ENCODE peak calls at places on chromosomes 13 and 19, in four cellular contexts. One of them, this sample, is unnamed.

GRCh38 chr13:101382086-101382485 is 34.2 kb downstream of the NALCN start:
- DNase-seq in MCF 10A: no peak
- DNase-seq in lower leg skin: no peak
- DNase-seq in progenitor cell of endocrine pancreas: no peak
- DNase-seq in this sample: no peak

GRCh38 chr13:73913043-73913740 is 221.0 kb downstream of the KLF12 start:
- DNase-seq in MCF 10A: peak; percentile 13
- DNase-seq in progenitor cell of endocrine pancreas: no peak
- DNase-seq in lower leg skin: no peak
- DNase-seq in this sample: no peak

GRCh38 chr19:39599116-39599515 is 3.2 kb upstream of the LGALS13 start:
- DNase-seq in progenitor cell of endocrine pancreas: peak; percentile 42
- DNase-seq in MCF 10A: peak; percentile 58
- DNase-seq in lower leg skin: no peak
- DNase-seq in this sample: no peak

GRCh38 chr19:6062961-6063575 is 47.2 kb downstream of the RFX2 start:
- DNase-seq in lower leg skin: no peak
- DNase-seq in progenitor cell of endocrine pancreas: no peak
- DNase-seq in MCF 10A: no peak
- DNase-seq in this sample: no peak

GRCh38 chr13:102484329-102484728 is 82.5 kb upstream of the FGF14 start:
- DNase-seq in progenitor cell of endocrine pancreas: no peak
- DNase-seq in lower leg skin: no peak
- DNase-seq in MCF 10A: peak; percentile 38
- DNase-seq in this sample: no peak

GRCh38 chr19:1057185-1057857 is 9.6 kb upstream of the ARHGAP45 start:
- DNase-seq in MCF 10A: peak; percentile 65
- DNase-seq in lower leg skin: no peak
- DNase-seq in progenitor cell of endocrine pancreas: no peak
- DNase-seq in this sample: peak; percentile 68

GRCh38 chr19:35879770-35880317 is 11.5 kb downstream of the APLP1 start:
- DNase-seq in MCF 10A: peak; percentile 93
- DNase-seq in progenitor cell of endocrine pancreas: peak; percentile 84
- DNase-seq in lower leg skin: peak; percentile 81
- DNase-seq in this sample: peak; percentile 58

GRCh38 chr19:16261584-16262370 is 62.8 kb upstream of the KLF2 start:
- DNase-seq in lower leg skin: no peak
- DNase-seq in progenitor cell of endocrine pancreas: no peak
- DNase-seq in MCF 10A: no peak
- DNase-seq in this sample: no peak

GRCh38 chr13:32585625-32586021 is 629 bp upstream of the PDS5B start:
- DNase-seq in MCF 10A: no peak
- DNase-seq in lower leg skin: no peak
- DNase-seq in progenitor cell of endocrine pancreas: no peak
- DNase-seq in this sample: no peak

GRCh38 chr13:26295812-26296211 is 41.9 kb downstream of the CDK8 start:
- DNase-seq in lower leg skin: no peak
- DNase-seq in progenitor cell of endocrine pancreas: no peak
- DNase-seq in MCF 10A: no peak
- DNase-seq in this sample: no peak

GRCh38 chr13:43240278-43240677 is 216.9 kb downstream of the DNAJC15 start:
- DNase-seq in lower leg skin: no peak
- DNase-seq in MCF 10A: no peak
- DNase-seq in progenitor cell of endocrine pancreas: no peak
- DNase-seq in this sample: no peak

GRCh38 chr13:111658150-111659100 is 338.0 kb downstream of the TEX29 start:
- DNase-seq in MCF 10A: no peak
- DNase-seq in lower leg skin: no peak
- DNase-seq in progenitor cell of endocrine pancreas: peak; percentile 2
- DNase-seq in this sample: no peak

GRCh38 chr13:32964987-32965386 is 51.2 kb upstream of the KL start:
- DNase-seq in lower leg skin: no peak
- DNase-seq in MCF 10A: no peak
- DNase-seq in progenitor cell of endocrine pancreas: no peak
- DNase-seq in this sample: no peak

GRCh38 chr19:6740589-6741348 is 1.3 kb downstream of the TRIP10 start:
- DNase-seq in lower leg skin: peak; percentile 46
- DNase-seq in MCF 10A: peak; percentile 40
- DNase-seq in progenitor cell of endocrine pancreas: peak; percentile 44
- DNase-seq in this sample: no peak

GRCh38 chr19:42420055-42420544 is 7.1 kb downstream of the LIPE start:
- DNase-seq in lower leg skin: no peak
- DNase-seq in progenitor cell of endocrine pancreas: no peak
- DNase-seq in MCF 10A: peak; percentile 89
- DNase-seq in this sample: no peak

GRCh38 chr19:18466354-18466753 is 28.4 kb upstream of the ISYNA1 start:
- DNase-seq in MCF 10A: no peak
- DNase-seq in lower leg skin: no peak
- DNase-seq in progenitor cell of endocrine pancreas: no peak
- DNase-seq in this sample: no peak

GRCh38 chr19:32877323-32877912 is 7.9 kb upstream of the SLC7A9 start:
- DNase-seq in lower leg skin: no peak
- DNase-seq in MCF 10A: no peak
- DNase-seq in progenitor cell of endocrine pancreas: no peak
- DNase-seq in this sample: no peak

GRCh38 chr13:22193070-22193469 is 522.2 kb downstream of the FGF9 start:
- DNase-seq in progenitor cell of endocrine pancreas: no peak
- DNase-seq in MCF 10A: no peak
- DNase-seq in lower leg skin: no peak
- DNase-seq in this sample: no peak

GRCh38 chr13:40692946-40693345 is 26.5 kb upstream of the FOXO1 start:
- DNase-seq in MCF 10A: peak; percentile 21
- DNase-seq in progenitor cell of endocrine pancreas: no peak
- DNase-seq in lower leg skin: no peak
- DNase-seq in this sample: no peak

GRCh38 chr13:51841732-51842131 is 3.2 kb downstream of the TMEM272 start:
- DNase-seq in lower leg skin: no peak
- DNase-seq in progenitor cell of endocrine pancreas: no peak
- DNase-seq in MCF 10A: no peak
- DNase-seq in this sample: no peak

GRCh38 chr19:19420570-19421301 is 15.3 kb downstream of the GATAD2A start:
- DNase-seq in progenitor cell of endocrine pancreas: no peak
- DNase-seq in lower leg skin: no peak
- DNase-seq in MCF 10A: no peak
- DNase-seq in this sample: no peak

GRCh38 chr19:17020380-17020779 is 6.2 kb downstream of the CPAMD8 start:
- DNase-seq in MCF 10A: peak; percentile 36
- DNase-seq in lower leg skin: no peak
- DNase-seq in progenitor cell of endocrine pancreas: no peak
- DNase-seq in this sample: no peak

GRCh38 chr13:87234981-87235380 is 436.2 kb upstream of the SLITRK5 start:
- DNase-seq in progenitor cell of endocrine pancreas: no peak
- DNase-seq in lower leg skin: no peak
- DNase-seq in MCF 10A: peak; percentile 20
- DNase-seq in this sample: no peak

GRCh38 chr19:41371541-41371940 is 4.8 kb upstream of the TMEM91 start:
- DNase-seq in lower leg skin: no peak
- DNase-seq in progenitor cell of endocrine pancreas: no peak
- DNase-seq in MCF 10A: no peak
- DNase-seq in this sample: no peak

GRCh38 chr13:40161931-40162330 is 504.5 kb downstream of the FOXO1 start:
- DNase-seq in MCF 10A: no peak
- DNase-seq in progenitor cell of endocrine pancreas: no peak
- DNase-seq in lower leg skin: no peak
- DNase-seq in this sample: no peak

GRCh38 chr13:100512422-100512821 is 76.2 kb downstream of the GGACT start:
- DNase-seq in MCF 10A: peak; percentile 21
- DNase-seq in lower leg skin: no peak
- DNase-seq in progenitor cell of endocrine pancreas: no peak
- DNase-seq in this sample: no peak

GRCh38 chr13:112225429-112226090 is 150.6 kb upstream of the SPACA7 start:
- DNase-seq in MCF 10A: no peak
- DNase-seq in lower leg skin: no peak
- DNase-seq in progenitor cell of endocrine pancreas: no peak
- DNase-seq in this sample: no peak

GRCh38 chr19:5590865-5591154 is 23.1 kb upstream of the TINCR start:
- DNase-seq in MCF 10A: no peak
- DNase-seq in progenitor cell of endocrine pancreas: no peak
- DNase-seq in lower leg skin: no peak
- DNase-seq in this sample: no peak

GRCh38 chr19:43820098-43820860 is 6.8 kb upstream of the ZNF283 start:
- DNase-seq in lower leg skin: no peak
- DNase-seq in MCF 10A: no peak
- DNase-seq in progenitor cell of endocrine pancreas: no peak
- DNase-seq in this sample: no peak

GRCh38 chr19:40689339-40690049 is 957 bp downstream of the NUMBL start:
- DNase-seq in lower leg skin: no peak
- DNase-seq in progenitor cell of endocrine pancreas: no peak
- DNase-seq in MCF 10A: no peak
- DNase-seq in this sample: no peak

GRCh38 chr19:45876411-45877197 is 9.3 kb downstream of the IRF2BP1 start:
- DNase-seq in lower leg skin: no peak
- DNase-seq in progenitor cell of endocrine pancreas: peak; percentile 19
- DNase-seq in MCF 10A: no peak
- DNase-seq in this sample: no peak

GRCh38 chr13:49667773-49668172 is 23.5 kb downstream of the EBPL start:
- DNase-seq in MCF 10A: peak; percentile 47
- DNase-seq in progenitor cell of endocrine pancreas: no peak
- DNase-seq in lower leg skin: no peak
- DNase-seq in this sample: no peak
- TF ChIP-seq CTCF in MCF 10A: no peak
- TF ChIP-seq CTCF in progenitor cell of endocrine pancreas: no peak
- TF ChIP-seq CTCF in lower leg skin: no peak
- TF ChIP-seq CTCF in this sample: no peak

GRCh38 chr19:14085309-14085995 is at the start of gene C19orf67:
- DNase-seq in MCF 10A: no peak
- DNase-seq in progenitor cell of endocrine pancreas: no peak
- DNase-seq in lower leg skin: no peak
- DNase-seq in this sample: no peak
- TF ChIP-seq CTCF in MCF 10A: no peak
- TF ChIP-seq CTCF in progenitor cell of endocrine pancreas: no peak
- TF ChIP-seq CTCF in lower leg skin: no peak
- TF ChIP-seq CTCF in this sample: no peak

GRCh38 chr19:50152578-50152977 is 10.5 kb downstream of the IZUMO2 start:
- DNase-seq in MCF 10A: no peak
- DNase-seq in progenitor cell of endocrine pancreas: no peak
- DNase-seq in lower leg skin: no peak
- DNase-seq in this sample: no peak

GRCh38 chr19:50159078-50159477 is 4.0 kb downstream of the IZUMO2 start:
- DNase-seq in MCF 10A: no peak
- DNase-seq in progenitor cell of endocrine pancreas: no peak
- DNase-seq in lower leg skin: no peak
- DNase-seq in this sample: no peak

GRCh38 chr19:50154529-50154928 is 8.6 kb downstream of the IZUMO2 start:
- DNase-seq in MCF 10A: no peak
- DNase-seq in lower leg skin: no peak
- DNase-seq in progenitor cell of endocrine pancreas: no peak
- DNase-seq in this sample: no peak

GRCh38 chr19:50158577-50158976 is 4.5 kb downstream of the IZUMO2 start:
- DNase-seq in MCF 10A: no peak
- DNase-seq in progenitor cell of endocrine pancreas: no peak
- DNase-seq in lower leg skin: no peak
- DNase-seq in this sample: no peak

DNA sequence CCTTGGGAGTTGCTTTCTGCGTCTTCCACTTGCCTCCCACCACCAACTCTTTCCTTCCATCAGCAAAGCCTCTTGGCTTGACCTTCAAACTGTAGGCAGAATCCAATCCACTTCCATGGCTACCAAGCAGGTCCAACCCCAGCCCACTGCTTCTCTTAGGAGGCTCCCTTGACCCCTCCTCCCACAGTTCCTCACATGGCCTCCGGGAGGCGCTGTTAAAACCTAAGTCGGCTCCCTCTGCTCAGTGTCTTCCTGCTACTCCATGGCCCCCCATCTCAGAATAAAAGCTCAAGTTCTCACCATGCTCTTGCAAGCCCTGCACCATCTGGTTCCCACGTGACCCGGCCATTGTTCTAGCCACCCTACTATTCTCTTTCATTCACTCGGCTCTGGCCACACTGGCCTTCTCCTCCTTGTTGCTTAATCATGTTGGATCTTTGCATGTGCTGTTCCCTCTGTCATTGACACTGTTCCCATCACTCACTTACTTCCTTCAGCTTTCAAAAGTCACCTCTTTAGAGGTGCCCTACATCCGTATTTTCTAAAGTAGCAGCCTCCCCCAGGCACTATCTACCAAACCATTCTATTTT is 7.5 kb downstream of the IZUMO2 start:
- DNase-seq in lower leg skin: no peak
- DNase-seq in progenitor cell of endocrine pancreas: no peak
- DNase-seq in MCF 10A: no peak
- DNase-seq in this sample: no peak
- TF ChIP-seq CTCF in lower leg skin: no peak
- TF ChIP-seq CTCF in progenitor cell of endocrine pancreas: peak; percentile 25
- TF ChIP-seq CTCF in MCF 10A: no peak
- TF ChIP-seq CTCF in this sample: no peak

GRCh38 chr19:49363265-49364082 is at the start of gene DKKL1:
- DNase-seq in progenitor cell of endocrine pancreas: peak; percentile 99
- DNase-seq in MCF 10A: peak; percentile 100
- DNase-seq in lower leg skin: peak; percentile 98
- DNase-seq in this sample: no peak
- TF ChIP-seq CTCF in progenitor cell of endocrine pancreas: no peak
- TF ChIP-seq CTCF in MCF 10A: peak; percentile 4
- TF ChIP-seq CTCF in lower leg skin: no peak
- TF ChIP-seq CTCF in this sample: peak; percentile 10

GRCh38 chr13:114021464-114022308 is 47.8 kb upstream of the C13orf46 start:
- DNase-seq in MCF 10A: no peak
- DNase-seq in lower leg skin: no peak
- DNase-seq in progenitor cell of endocrine pancreas: no peak
- DNase-seq in this sample: no peak
- TF ChIP-seq CTCF in MCF 10A: no peak
- TF ChIP-seq CTCF in lower leg skin: no peak
- TF ChIP-seq CTCF in progenitor cell of endocrine pancreas: no peak
- TF ChIP-seq CTCF in this sample: no peak

DNA sequence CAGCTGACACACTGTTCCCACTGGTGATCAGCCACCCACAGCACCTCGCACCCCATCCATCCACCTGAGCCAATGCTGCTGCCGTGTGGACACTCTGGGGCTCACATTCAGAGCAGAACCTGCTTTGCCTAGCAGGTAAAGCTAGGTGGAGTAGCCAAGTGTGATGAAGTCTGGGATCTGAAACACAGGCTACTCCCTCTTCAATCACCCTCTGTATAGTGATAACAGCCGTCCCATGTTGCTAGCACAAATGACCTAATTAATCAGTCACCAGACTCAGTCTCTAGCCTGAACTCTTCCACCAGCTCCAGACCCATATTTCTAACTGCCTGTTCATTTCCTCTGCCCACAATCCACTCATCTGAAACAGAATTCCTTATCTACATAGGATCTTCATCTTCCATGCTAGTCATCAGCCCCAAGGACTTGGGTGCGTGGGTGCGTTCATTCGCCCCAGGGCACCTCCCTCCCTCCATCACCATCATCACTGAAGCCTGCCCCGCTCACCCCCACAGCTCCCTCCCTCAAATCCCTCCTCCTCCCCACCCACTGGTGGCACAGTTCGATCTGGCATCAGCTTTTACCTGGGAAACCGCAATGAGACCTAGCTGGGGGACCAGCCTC is 19.8 kb downstream of the STK24 start:
- DNase-seq in progenitor cell of endocrine pancreas: no peak
- DNase-seq in lower leg skin: no peak
- DNase-seq in MCF 10A: no peak
- DNase-seq in this sample: no peak
- TF ChIP-seq CTCF in progenitor cell of endocrine pancreas: peak; percentile 41
- TF ChIP-seq CTCF in lower leg skin: no peak
- TF ChIP-seq CTCF in MCF 10A: no peak
- TF ChIP-seq CTCF in this sample: no peak

This sample was measured in D721Med.